ENCODE peak calls at places on chromosomes 11 and 22, in ten cellular contexts. One of them, this sample, is unnamed.

GRCh38 chr11:49208006-49208721 is at the start of gene FOLH1:
- DNase-seq in mammary epithelial cell: no peak
- DNase-seq in uterus: peak
- DNase-seq in fibroblast of the aortic adventitia: no peak
- DNase-seq in ovary: peak
- DNase-seq in PC-3: peak
- DNase-seq in BJ: no peak
- DNase-seq in hepatocyte: no peak
- DNase-seq in cardiac fibroblast: peak
- DNase-seq in left ventricle myocardium inferior: peak
- DNase-seq in this sample: no peak

GRCh38 chr22:23828800-23829680 is 9.8 kb downstream of the DERL3 start:
- DNase-seq in mammary epithelial cell: no peak
- DNase-seq in uterus: no peak
- DNase-seq in fibroblast of the aortic adventitia: no peak
- DNase-seq in cardiac fibroblast: no peak
- DNase-seq in ovary: peak
- DNase-seq in BJ: no peak
- DNase-seq in hepatocyte: no peak
- DNase-seq in left ventricle myocardium inferior: peak
- DNase-seq in PC-3: no peak
- DNase-seq in this sample: no peak

GRCh38 chr11:101459020-101459419 is 124.8 kb downstream of the TRPC6 start:
- DNase-seq in uterus: no peak
- DNase-seq in fibroblast of the aortic adventitia: no peak
- DNase-seq in cardiac fibroblast: no peak
- DNase-seq in ovary: no peak
- DNase-seq in PC-3: no peak
- DNase-seq in mammary epithelial cell: no peak
- DNase-seq in left ventricle myocardium inferior: no peak
- DNase-seq in hepatocyte: no peak
- DNase-seq in BJ: no peak
- DNase-seq in this sample: no peak

GRCh38 chr11:31816467-31817053 is 5.4 kb upstream of the PAX6 start:
- DNase-seq in cardiac fibroblast: no peak
- DNase-seq in fibroblast of the aortic adventitia: no peak
- DNase-seq in mammary epithelial cell: no peak
- DNase-seq in uterus: no peak
- DNase-seq in hepatocyte: peak
- DNase-seq in BJ: no peak
- DNase-seq in ovary: no peak
- DNase-seq in PC-3: no peak
- DNase-seq in left ventricle myocardium inferior: no peak
- DNase-seq in this sample: no peak

GRCh38 chr22:24421428-24421931 is 5.9 kb upstream of the ADORA2A start:
- DNase-seq in hepatocyte: peak
- DNase-seq in uterus: no peak
- DNase-seq in PC-3: peak
- DNase-seq in mammary epithelial cell: no peak
- DNase-seq in cardiac fibroblast: no peak
- DNase-seq in left ventricle myocardium inferior: no peak
- DNase-seq in BJ: no peak
- DNase-seq in ovary: no peak
- DNase-seq in fibroblast of the aortic adventitia: no peak
- DNase-seq in this sample: no peak

GRCh38 chr11:70924108-70924507 is 328.3 kb downstream of the SHANK2 start:
- DNase-seq in fibroblast of the aortic adventitia: no peak
- DNase-seq in hepatocyte: no peak
- DNase-seq in PC-3: no peak
- DNase-seq in cardiac fibroblast: no peak
- DNase-seq in left ventricle myocardium inferior: no peak
- DNase-seq in BJ: no peak
- DNase-seq in uterus: no peak
- DNase-seq in ovary: no peak
- DNase-seq in mammary epithelial cell: no peak
- DNase-seq in this sample: no peak

GRCh38 chr11:114340311-114341131 is 44.3 kb downstream of the NNMT start:
- DNase-seq in PC-3: peak
- DNase-seq in BJ: no peak
- DNase-seq in ovary: peak
- DNase-seq in hepatocyte: peak
- DNase-seq in left ventricle myocardium inferior: peak
- DNase-seq in uterus: peak
- DNase-seq in cardiac fibroblast: peak
- DNase-seq in mammary epithelial cell: peak
- DNase-seq in fibroblast of the aortic adventitia: peak
- DNase-seq in this sample: peak

GRCh38 chr22:40449676-40450035 is 79.3 kb downstream of the SGSM3 start:
- DNase-seq in cardiac fibroblast: peak
- DNase-seq in PC-3: no peak
- DNase-seq in ovary: no peak
- DNase-seq in fibroblast of the aortic adventitia: peak
- DNase-seq in uterus: no peak
- DNase-seq in mammary epithelial cell: peak
- DNase-seq in BJ: no peak
- DNase-seq in hepatocyte: no peak
- DNase-seq in left ventricle myocardium inferior: no peak
- DNase-seq in this sample: no peak

GRCh38 chr11:67006029-67006884 is 16.7 kb upstream of the SYT12 start:
- DNase-seq in hepatocyte: no peak
- DNase-seq in mammary epithelial cell: no peak
- DNase-seq in left ventricle myocardium inferior: no peak
- DNase-seq in uterus: no peak
- DNase-seq in fibroblast of the aortic adventitia: peak
- DNase-seq in ovary: no peak
- DNase-seq in BJ: no peak
- DNase-seq in cardiac fibroblast: peak
- DNase-seq in PC-3: peak
- DNase-seq in this sample: no peak

GRCh38 chr11:77800445-77800844 is 20.1 kb downstream of the RSF1 start:
- DNase-seq in mammary epithelial cell: no peak
- DNase-seq in BJ: no peak
- DNase-seq in ovary: no peak
- DNase-seq in uterus: no peak
- DNase-seq in PC-3: no peak
- DNase-seq in left ventricle myocardium inferior: no peak
- DNase-seq in fibroblast of the aortic adventitia: no peak
- DNase-seq in cardiac fibroblast: no peak
- DNase-seq in hepatocyte: no peak
- DNase-seq in this sample: no peak
- H3K4me3 ChIP-seq in mammary epithelial cell: no peak
- H3K4me3 ChIP-seq in BJ: no peak
- H3K4me3 ChIP-seq in ovary: no peak
- H3K4me3 ChIP-seq in uterus: no peak
- H3K4me3 ChIP-seq in PC-3: no peak
- H3K4me3 ChIP-seq in left ventricle myocardium inferior: no peak
- H3K4me3 ChIP-seq in fibroblast of the aortic adventitia: no peak
- H3K4me3 ChIP-seq in cardiac fibroblast: no peak
- H3K4me3 ChIP-seq in hepatocyte: no peak
- H3K4me3 ChIP-seq in this sample: no peak

GRCh38 chr22:27487600-27488450 is 313.7 kb downstream of the MN1 start:
- DNase-seq in cardiac fibroblast: peak
- DNase-seq in mammary epithelial cell: no peak
- DNase-seq in PC-3: peak
- DNase-seq in left ventricle myocardium inferior: no peak
- DNase-seq in ovary: no peak
- DNase-seq in BJ: no peak
- DNase-seq in uterus: no peak
- DNase-seq in hepatocyte: peak
- DNase-seq in fibroblast of the aortic adventitia: peak
- DNase-seq in this sample: no peak

GRCh38 chr22:27485842-27486241 is 315.7 kb downstream of the MN1 start:
- DNase-seq in uterus: no peak
- DNase-seq in mammary epithelial cell: no peak
- DNase-seq in left ventricle myocardium inferior: no peak
- DNase-seq in BJ: no peak
- DNase-seq in fibroblast of the aortic adventitia: no peak
- DNase-seq in PC-3: no peak
- DNase-seq in cardiac fibroblast: no peak
- DNase-seq in hepatocyte: no peak
- DNase-seq in ovary: no peak
- DNase-seq in this sample: no peak

GRCh38 chr22:27490080-27490479 is 311.5 kb downstream of the MN1 start:
- DNase-seq in hepatocyte: no peak
- DNase-seq in cardiac fibroblast: no peak
- DNase-seq in mammary epithelial cell: no peak
- DNase-seq in uterus: no peak
- DNase-seq in PC-3: no peak
- DNase-seq in fibroblast of the aortic adventitia: no peak
- DNase-seq in BJ: no peak
- DNase-seq in left ventricle myocardium inferior: no peak
- DNase-seq in ovary: no peak
- DNase-seq in this sample: no peak

GRCh38 chr22:27489265-27489675 is 312.3 kb downstream of the MN1 start:
- DNase-seq in ovary: no peak
- DNase-seq in mammary epithelial cell: no peak
- DNase-seq in BJ: no peak
- DNase-seq in PC-3: peak
- DNase-seq in left ventricle myocardium inferior: no peak
- DNase-seq in cardiac fibroblast: peak
- DNase-seq in uterus: no peak
- DNase-seq in hepatocyte: peak
- DNase-seq in fibroblast of the aortic adventitia: peak
- DNase-seq in this sample: no peak

DNA sequence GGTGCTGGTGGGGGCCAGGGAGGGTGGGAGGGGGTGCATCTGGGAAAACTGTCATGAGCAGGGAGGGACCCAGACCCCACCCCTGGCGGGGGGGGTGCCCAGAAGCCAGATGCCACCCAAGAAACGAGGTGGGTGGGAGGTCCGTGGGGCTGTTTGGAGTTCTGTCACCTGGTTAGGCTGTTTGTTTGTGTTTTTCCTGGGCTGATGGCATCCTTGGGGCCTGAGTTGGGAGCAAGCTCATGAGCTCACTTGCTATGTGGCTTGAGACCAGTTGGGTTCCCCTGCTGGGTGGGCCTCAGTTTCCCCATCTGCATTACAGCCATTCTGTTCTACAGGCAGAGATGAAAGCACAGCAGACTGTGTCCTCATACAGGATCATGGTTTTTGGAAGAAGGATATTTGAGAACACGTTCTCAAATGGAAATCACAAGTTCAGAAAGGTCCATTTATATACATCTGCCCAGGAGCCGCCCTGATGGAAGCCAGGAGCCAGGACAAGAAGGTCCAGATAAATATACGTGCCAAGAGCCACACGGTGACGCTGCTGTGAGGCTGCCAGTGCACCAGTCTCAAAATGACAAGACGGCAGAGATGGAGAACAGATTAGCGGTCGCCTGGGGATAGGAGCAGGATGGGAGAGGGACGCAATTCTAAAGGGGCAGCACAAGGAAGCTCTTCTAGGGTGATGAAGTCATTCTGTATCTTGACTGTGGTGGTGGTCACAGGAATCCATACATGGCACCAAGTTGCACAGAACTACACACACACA is 312.9 kb downstream of the MN1 start:
- DNase-seq in mammary epithelial cell: no peak
- DNase-seq in fibroblast of the aortic adventitia: no peak
- DNase-seq in ovary: no peak
- DNase-seq in left ventricle myocardium inferior: no peak
- DNase-seq in uterus: no peak
- DNase-seq in BJ: no peak
- DNase-seq in cardiac fibroblast: no peak
- DNase-seq in PC-3: peak
- DNase-seq in hepatocyte: peak
- DNase-seq in this sample: no peak
- TF ChIP-seq CTCF in mammary epithelial cell: no peak
- TF ChIP-seq CTCF in fibroblast of the aortic adventitia: no peak
- TF ChIP-seq CTCF in ovary: no peak
- TF ChIP-seq CTCF in left ventricle myocardium inferior: peak
- TF ChIP-seq CTCF in uterus: no peak
- TF ChIP-seq CTCF in BJ: no peak
- TF ChIP-seq CTCF in cardiac fibroblast: no peak
- TF ChIP-seq CTCF in PC-3: no peak
- TF ChIP-seq CTCF in hepatocyte: peak
- TF ChIP-seq CTCF in this sample: no peak

GRCh38 chr22:49101225-49101624 is 726.4 kb downstream of the BRD1 start:
- DNase-seq in fibroblast of the aortic adventitia: no peak
- DNase-seq in uterus: no peak
- DNase-seq in left ventricle myocardium inferior: no peak
- DNase-seq in mammary epithelial cell: no peak
- DNase-seq in ovary: no peak
- DNase-seq in PC-3: no peak
- DNase-seq in hepatocyte: no peak
- DNase-seq in cardiac fibroblast: no peak
- DNase-seq in BJ: no peak
- DNase-seq in this sample: no peak
- H3K4me3 ChIP-seq in fibroblast of the aortic adventitia: no peak
- H3K4me3 ChIP-seq in uterus: no peak
- H3K4me3 ChIP-seq in left ventricle myocardium inferior: no peak
- H3K4me3 ChIP-seq in mammary epithelial cell: no peak
- H3K4me3 ChIP-seq in ovary: no peak
- H3K4me3 ChIP-seq in PC-3: no peak
- H3K4me3 ChIP-seq in hepatocyte: no peak
- H3K4me3 ChIP-seq in cardiac fibroblast: no peak
- H3K4me3 ChIP-seq in BJ: no peak
- H3K4me3 ChIP-seq in this sample: no peak

GRCh38 chr22:22394589-22394988 is 114.0 kb downstream of the ZNF280B start:
- DNase-seq in mammary epithelial cell: no peak
- DNase-seq in PC-3: no peak
- DNase-seq in uterus: no peak
- DNase-seq in BJ: no peak
- DNase-seq in ovary: no peak
- DNase-seq in fibroblast of the aortic adventitia: no peak
- DNase-seq in cardiac fibroblast: no peak
- DNase-seq in hepatocyte: peak
- DNase-seq in left ventricle myocardium inferior: no peak
- DNase-seq in this sample: no peak
- TF ChIP-seq CTCF in mammary epithelial cell: no peak
- TF ChIP-seq CTCF in PC-3: no peak
- TF ChIP-seq CTCF in uterus: no peak
- TF ChIP-seq CTCF in BJ: no peak
- TF ChIP-seq CTCF in ovary: no peak
- TF ChIP-seq CTCF in fibroblast of the aortic adventitia: no peak
- TF ChIP-seq CTCF in cardiac fibroblast: no peak
- TF ChIP-seq CTCF in hepatocyte: no peak
- TF ChIP-seq CTCF in left ventricle myocardium inferior: no peak
- TF ChIP-seq CTCF in this sample: no peak

GRCh38 chr11:9626778-9627394 is 37.0 kb upstream of the SWAP70 start:
- DNase-seq in BJ: no peak
- DNase-seq in ovary: no peak
- DNase-seq in uterus: no peak
- DNase-seq in mammary epithelial cell: no peak
- DNase-seq in left ventricle myocardium inferior: no peak
- DNase-seq in fibroblast of the aortic adventitia: no peak
- DNase-seq in hepatocyte: no peak
- DNase-seq in cardiac fibroblast: no peak
- DNase-seq in PC-3: no peak
- DNase-seq in this sample: no peak
- H3K4me3 ChIP-seq in BJ: no peak
- H3K4me3 ChIP-seq in ovary: no peak
- H3K4me3 ChIP-seq in uterus: no peak
- H3K4me3 ChIP-seq in mammary epithelial cell: no peak
- H3K4me3 ChIP-seq in left ventricle myocardium inferior: no peak
- H3K4me3 ChIP-seq in fibroblast of the aortic adventitia: no peak
- H3K4me3 ChIP-seq in hepatocyte: no peak
- H3K4me3 ChIP-seq in cardiac fibroblast: no peak
- H3K4me3 ChIP-seq in PC-3: no peak
- H3K4me3 ChIP-seq in this sample: no peak